ENCODE peak calls at places on chromosomes 6 and 20, in four cellular contexts. V is RWPE2, T is T-helper 22 cell, U is HEK293T. N is an unnamed sample.

GRCh38 chr6:32982702-32983492 is 14.5 kb downstream of the BRD2 start:
- DNase-seq in U (no peak), V (no peak), T (no peak), N (no peak)

GRCh38 chr20:49608752-49609670 is 41.1 kb upstream of the PTGIS start:
- DNase-seq in U (peak; percentile 78), T (peak; percentile 39), V (no peak), N (peak; percentile 76)

GRCh38 chr6:104108587-104108986 is 751.1 kb downstream of the HACE1 start:
- DNase-seq in V (no peak), U (no peak), T (no peak), N (no peak)

GRCh38 chr6:132919476-132919875 is 105.1 kb downstream of the RPS12 start:
- DNase-seq in U (no peak), T (no peak), V (no peak), N (no peak)

GRCh38 chr6:154070657-154071056 is 31.6 kb downstream of the OPRM1 start:
- DNase-seq in V (no peak), U (no peak), T (no peak), N (no peak)

GRCh38 chr6:19827903-19828302 is 9.3 kb upstream of the ID4 start:
- DNase-seq in U (no peak), T (no peak), V (no peak), N (no peak)

GRCh38 chr6:31734703-31735500 is 1.4 kb downstream of the CLIC1 start:
- DNase-seq in U (no peak), T (peak; percentile 67), V (no peak), N (peak; percentile 76)

GRCh38 chr6:57123111-57123510 is 33.1 kb downstream of the ZNF451 start:
- DNase-seq in U (no peak), V (no peak), T (no peak), N (no peak)

GRCh38 chr6:91761621-91762020 is 1174.7 kb upstream of the MAP3K7 start:
- DNase-seq in T (no peak), V (no peak), U (no peak), N (no peak)

GRCh38 chr20:34074101-34074760 is 37.8 kb downstream of the EIF2S2 start:
- DNase-seq in V (no peak), T (no peak), U (no peak), N (no peak)

N was measured in CD4-positive, CD25-positive, alpha-beta regulatory T cell.